ENCODE peak calls at places on chromosome 19, in six cellular contexts. One of them, this sample, is unnamed.

GRCh38 chr19:6402834-6403608 is 10.1 kb upstream of the GTF2F1 start:
- DNase-seq in A549: no peak
- DNase-seq in AG04450: peak
- DNase-seq in fibroblast of mammary gland: peak
- DNase-seq in NCI-H1105 treated with DMSO at 0.1 percent for 48 hours: no peak
- DNase-seq in GM12865: no peak
- DNase-seq in this sample: peak

GRCh38 chr19:50427997-50428425 is 4.7 kb upstream of the MYBPC2 start:
- DNase-seq in A549: no peak
- DNase-seq in AG04450: peak
- DNase-seq in fibroblast of mammary gland: peak
- DNase-seq in NCI-H1105 treated with DMSO at 0.1 percent for 48 hours: no peak
- DNase-seq in GM12865: peak
- DNase-seq in this sample: peak

GRCh38 chr19:19539738-19540703 is 2.0 kb downstream of the CILP2 start:
- DNase-seq in A549: peak
- DNase-seq in AG04450: no peak
- DNase-seq in fibroblast of mammary gland: peak
- DNase-seq in NCI-H1105 treated with DMSO at 0.1 percent for 48 hours: no peak
- DNase-seq in GM12865: peak
- DNase-seq in this sample: no peak

GRCh38 chr19:44602071-44602470 is 11.3 kb upstream of the IGSF23 start:
- DNase-seq in A549: no peak
- DNase-seq in AG04450: no peak
- DNase-seq in fibroblast of mammary gland: no peak
- DNase-seq in NCI-H1105 treated with DMSO at 0.1 percent for 48 hours: peak
- DNase-seq in GM12865: no peak
- DNase-seq in this sample: no peak

GRCh38 chr19:51440846-51441409 is 17.3 kb downstream of the SIGLEC8 start:
- DNase-seq in A549: peak
- DNase-seq in AG04450: no peak
- DNase-seq in fibroblast of mammary gland: peak
- DNase-seq in NCI-H1105 treated with DMSO at 0.1 percent for 48 hours: no peak
- DNase-seq in GM12865: no peak
- DNase-seq in this sample: no peak

GRCh38 chr19:33462112-33462726 is 59.4 kb downstream of the PEPD start:
- DNase-seq in A549: no peak
- DNase-seq in AG04450: no peak
- DNase-seq in fibroblast of mammary gland: no peak
- DNase-seq in NCI-H1105 treated with DMSO at 0.1 percent for 48 hours: no peak
- DNase-seq in GM12865: no peak
- DNase-seq in this sample: no peak

GRCh38 chr19:12880551-12881171 is 588 bp downstream of the DNASE2 start:
- DNase-seq in A549: no peak
- DNase-seq in AG04450: no peak
- DNase-seq in fibroblast of mammary gland: no peak
- DNase-seq in NCI-H1105 treated with DMSO at 0.1 percent for 48 hours: peak
- DNase-seq in GM12865: peak
- DNase-seq in this sample: peak

GRCh38 chr19:41569481-41570150 is 6.3 kb upstream of the CEACAM21 start:
- DNase-seq in A549: no peak
- DNase-seq in AG04450: no peak
- DNase-seq in fibroblast of mammary gland: no peak
- DNase-seq in NCI-H1105 treated with DMSO at 0.1 percent for 48 hours: no peak
- DNase-seq in GM12865: no peak
- DNase-seq in this sample: no peak

GRCh38 chr19:28039677-28040381 is 1173.1 kb downstream of the UQCRFS1 start:
- DNase-seq in A549: no peak
- DNase-seq in AG04450: no peak
- DNase-seq in fibroblast of mammary gland: no peak
- DNase-seq in NCI-H1105 treated with DMSO at 0.1 percent for 48 hours: no peak
- DNase-seq in GM12865: peak
- DNase-seq in this sample: no peak

GRCh38 chr19:41887711-41888382 is 4.9 kb downstream of the ARHGEF1 start:
- DNase-seq in A549: no peak
- DNase-seq in AG04450: no peak
- DNase-seq in fibroblast of mammary gland: peak
- DNase-seq in NCI-H1105 treated with DMSO at 0.1 percent for 48 hours: no peak
- DNase-seq in GM12865: peak
- DNase-seq in this sample: no peak

GRCh38 chr19:20067898-20068297 is 9.9 kb upstream of the ZNF90 start:
- DNase-seq in A549: no peak
- DNase-seq in AG04450: no peak
- DNase-seq in fibroblast of mammary gland: no peak
- DNase-seq in NCI-H1105 treated with DMSO at 0.1 percent for 48 hours: no peak
- DNase-seq in GM12865: no peak
- DNase-seq in this sample: no peak

GRCh38 chr19:52453324-52454094 is at the start of gene ZNF578:
- DNase-seq in A549: no peak
- DNase-seq in AG04450: peak
- DNase-seq in fibroblast of mammary gland: peak
- DNase-seq in NCI-H1105 treated with DMSO at 0.1 percent for 48 hours: no peak
- DNase-seq in GM12865: no peak
- DNase-seq in this sample: peak

GRCh38 chr19:32138416-32138815 is 207.0 kb upstream of the ZNF507 start:
- DNase-seq in A549: no peak
- DNase-seq in AG04450: no peak
- DNase-seq in fibroblast of mammary gland: no peak
- DNase-seq in NCI-H1105 treated with DMSO at 0.1 percent for 48 hours: no peak
- DNase-seq in GM12865: no peak
- DNase-seq in this sample: no peak

GRCh38 chr19:6038634-6039405 is 60.9 kb upstream of the RANBP3 start:
- DNase-seq in A549: no peak
- DNase-seq in AG04450: no peak
- DNase-seq in fibroblast of mammary gland: peak
- DNase-seq in NCI-H1105 treated with DMSO at 0.1 percent for 48 hours: peak
- DNase-seq in GM12865: peak
- DNase-seq in this sample: no peak

GRCh38 chr19:51531349-51532315 is at the start of gene SIGLEC6:
- DNase-seq in A549: no peak
- DNase-seq in AG04450: no peak
- DNase-seq in fibroblast of mammary gland: no peak
- DNase-seq in NCI-H1105 treated with DMSO at 0.1 percent for 48 hours: no peak
- DNase-seq in GM12865: peak
- DNase-seq in this sample: no peak

GRCh38 chr19:47618771-47619170 is 9.8 kb downstream of the BICRA start:
- DNase-seq in A549: no peak
- DNase-seq in AG04450: no peak
- DNase-seq in fibroblast of mammary gland: peak
- DNase-seq in NCI-H1105 treated with DMSO at 0.1 percent for 48 hours: no peak
- DNase-seq in GM12865: no peak
- DNase-seq in this sample: peak

GRCh38 chr19:31349160-31349881 is at the start of gene TSHZ3:
- DNase-seq in A549: peak
- DNase-seq in AG04450: no peak
- DNase-seq in fibroblast of mammary gland: peak
- DNase-seq in NCI-H1105 treated with DMSO at 0.1 percent for 48 hours: peak
- DNase-seq in GM12865: no peak
- DNase-seq in this sample: peak

GRCh38 chr19:17448190-17448967 is at the start of gene TMEM221:
- DNase-seq in A549: peak
- DNase-seq in AG04450: no peak
- DNase-seq in fibroblast of mammary gland: no peak
- DNase-seq in NCI-H1105 treated with DMSO at 0.1 percent for 48 hours: peak
- DNase-seq in GM12865: peak
- DNase-seq in this sample: no peak

GRCh38 chr19:2215281-2215751 is 20.8 kb downstream of the PLEKHJ1 start:
- DNase-seq in A549: no peak
- DNase-seq in AG04450: no peak
- DNase-seq in fibroblast of mammary gland: no peak
- DNase-seq in NCI-H1105 treated with DMSO at 0.1 percent for 48 hours: peak
- DNase-seq in GM12865: no peak
- DNase-seq in this sample: no peak

GRCh38 chr19:32318884-32319520 is 26.4 kb upstream of the ZNF507 start:
- DNase-seq in A549: peak
- DNase-seq in AG04450: no peak
- DNase-seq in fibroblast of mammary gland: no peak
- DNase-seq in NCI-H1105 treated with DMSO at 0.1 percent for 48 hours: peak
- DNase-seq in GM12865: no peak
- DNase-seq in this sample: no peak

GRCh38 chr19:4722671-4723464 is 774 bp downstream of the DPP9 start:
- DNase-seq in A549: no peak
- DNase-seq in AG04450: no peak
- DNase-seq in fibroblast of mammary gland: peak
- DNase-seq in NCI-H1105 treated with DMSO at 0.1 percent for 48 hours: no peak
- DNase-seq in GM12865: peak
- DNase-seq in this sample: peak

GRCh38 chr19:23957660-23958281 is 43.1 kb downstream of the ZNF726 start:
- DNase-seq in A549: peak
- DNase-seq in AG04450: peak
- DNase-seq in fibroblast of mammary gland: peak
- DNase-seq in NCI-H1105 treated with DMSO at 0.1 percent for 48 hours: no peak
- DNase-seq in GM12865: no peak
- DNase-seq in this sample: peak

GRCh38 chr19:13554506-13555235 is 48.4 kb upstream of the CACNA1A start:
- DNase-seq in A549: no peak
- DNase-seq in AG04450: no peak
- DNase-seq in fibroblast of mammary gland: no peak
- DNase-seq in NCI-H1105 treated with DMSO at 0.1 percent for 48 hours: no peak
- DNase-seq in GM12865: no peak
- DNase-seq in this sample: no peak

GRCh38 chr19:2084993-2085720 is 11.0 kb downstream of the MOB3A start:
- DNase-seq in A549: no peak
- DNase-seq in AG04450: no peak
- DNase-seq in fibroblast of mammary gland: peak
- DNase-seq in NCI-H1105 treated with DMSO at 0.1 percent for 48 hours: no peak
- DNase-seq in GM12865: peak
- DNase-seq in this sample: no peak

GRCh38 chr19:48554385-48555091 is 2.6 kb downstream of the SULT2B1 start:
- DNase-seq in A549: peak
- DNase-seq in AG04450: no peak
- DNase-seq in fibroblast of mammary gland: no peak
- DNase-seq in NCI-H1105 treated with DMSO at 0.1 percent for 48 hours: no peak
- DNase-seq in GM12865: no peak
- DNase-seq in this sample: no peak

GRCh38 chr19:48490980-48491792 is 20.4 kb downstream of the LMTK3 start:
- DNase-seq in A549: peak
- DNase-seq in AG04450: no peak
- DNase-seq in fibroblast of mammary gland: no peak
- DNase-seq in NCI-H1105 treated with DMSO at 0.1 percent for 48 hours: peak
- DNase-seq in GM12865: peak
- DNase-seq in this sample: no peak

GRCh38 chr19:48623556-48624066 is 4.3 kb downstream of the SPHK2 start:
- DNase-seq in A549: no peak
- DNase-seq in AG04450: no peak
- DNase-seq in fibroblast of mammary gland: no peak
- DNase-seq in NCI-H1105 treated with DMSO at 0.1 percent for 48 hours: no peak
- DNase-seq in GM12865: no peak
- DNase-seq in this sample: no peak

GRCh38 chr19:35318679-35319448 is 10.1 kb upstream of the CD22 start:
- DNase-seq in A549: peak
- DNase-seq in AG04450: no peak
- DNase-seq in fibroblast of mammary gland: peak
- DNase-seq in NCI-H1105 treated with DMSO at 0.1 percent for 48 hours: no peak
- DNase-seq in GM12865: no peak
- DNase-seq in this sample: peak

GRCh38 chr19:3868770-3869456 is at the start of gene ZFR2:
- DNase-seq in A549: peak
- DNase-seq in AG04450: no peak
- DNase-seq in fibroblast of mammary gland: no peak
- DNase-seq in NCI-H1105 treated with DMSO at 0.1 percent for 48 hours: no peak
- DNase-seq in GM12865: no peak
- DNase-seq in this sample: no peak

GRCh38 chr19:55283548-55284393 is at the start of gene BRSK1:
- DNase-seq in A549: peak
- DNase-seq in AG04450: no peak
- DNase-seq in fibroblast of mammary gland: peak
- DNase-seq in NCI-H1105 treated with DMSO at 0.1 percent for 48 hours: peak
- DNase-seq in GM12865: no peak
- DNase-seq in this sample: peak

GRCh38 chr19:38190793-38191192 is 33.2 kb downstream of the DPF1 start:
- DNase-seq in A549: no peak
- DNase-seq in AG04450: no peak
- DNase-seq in fibroblast of mammary gland: no peak
- DNase-seq in NCI-H1105 treated with DMSO at 0.1 percent for 48 hours: no peak
- DNase-seq in GM12865: no peak
- DNase-seq in this sample: no peak

GRCh38 chr19:40363128-40363527 is 14.6 kb downstream of the PLD3 start:
- DNase-seq in A549: no peak
- DNase-seq in AG04450: no peak
- DNase-seq in fibroblast of mammary gland: no peak
- DNase-seq in NCI-H1105 treated with DMSO at 0.1 percent for 48 hours: no peak
- DNase-seq in GM12865: no peak
- DNase-seq in this sample: no peak

GRCh38 chr19:51980116-51980736 is 6.4 kb downstream of the ZNF350 start:
- DNase-seq in A549: no peak
- DNase-seq in AG04450: no peak
- DNase-seq in fibroblast of mammary gland: peak
- DNase-seq in NCI-H1105 treated with DMSO at 0.1 percent for 48 hours: no peak
- DNase-seq in GM12865: no peak
- DNase-seq in this sample: no peak

GRCh38 chr19:49111218-49111998 is 2.8 kb upstream of the LIN7B start:
- DNase-seq in A549: no peak
- DNase-seq in AG04450: no peak
- DNase-seq in fibroblast of mammary gland: no peak
- DNase-seq in NCI-H1105 treated with DMSO at 0.1 percent for 48 hours: no peak
- DNase-seq in GM12865: no peak
- DNase-seq in this sample: no peak

GRCh38 chr19:275958-276646 is 15.1 kb downstream of the PLPP2 start:
- DNase-seq in A549: no peak
- DNase-seq in AG04450: no peak
- DNase-seq in fibroblast of mammary gland: no peak
- DNase-seq in NCI-H1105 treated with DMSO at 0.1 percent for 48 hours: no peak
- DNase-seq in GM12865: no peak
- DNase-seq in this sample: no peak

GRCh38 chr19:9171393-9171991 is 7.3 kb upstream of the OR7D2 start:
- DNase-seq in A549: no peak
- DNase-seq in AG04450: no peak
- DNase-seq in fibroblast of mammary gland: no peak
- DNase-seq in NCI-H1105 treated with DMSO at 0.1 percent for 48 hours: no peak
- DNase-seq in GM12865: no peak
- DNase-seq in this sample: peak

GRCh38 chr19:7722231-7722651 is 9.7 kb downstream of the CLEC4G start:
- DNase-seq in A549: no peak
- DNase-seq in AG04450: no peak
- DNase-seq in fibroblast of mammary gland: no peak
- DNase-seq in NCI-H1105 treated with DMSO at 0.1 percent for 48 hours: no peak
- DNase-seq in GM12865: peak
- DNase-seq in this sample: no peak